ENCODE peak calls at places on chromosomes 6 and 20, in four cellular contexts. G, D, H and O are unnamed samples.

GRCh38 chr6:110566346-110567125 is 90.1 kb upstream of the SLC22A16 start:
- DNase-seq in G (no peak), D (no peak), H (no peak), O (peak)

GRCh38 chr6:45445749-45446454 is 68.2 kb upstream of the SUPT3H start:
- DNase-seq in D (no peak), H (no peak), G (peak), O (peak)

GRCh38 chr20:1888796-1889463 is 6.3 kb upstream of the SIRPA start:
- DNase-seq in D (no peak), G (peak), H (no peak), O (no peak)

GRCh38 chr6:65149841-65150240 is 557.2 kb downstream of the EYS start:
- DNase-seq in G (no peak), D (no peak), H (no peak), O (no peak)

GRCh38 chr6:21341910-21342309 is 251.6 kb upstream of the SOX4 start:
- DNase-seq in G (no peak), H (no peak), D (no peak), O (no peak)

GRCh38 chr6:78942451-78942850 is 75.1 kb downstream of the IRAK1BP1 start:
- DNase-seq in H (no peak), G (peak), D (no peak), O (no peak)

GRCh38 chr20:57013741-57014140 is 252.7 kb downstream of the BMP7 start:
- DNase-seq in H (no peak), G (peak), D (peak), O (no peak)

GRCh38 chr6:4210619-4211419 is 75.4 kb upstream of the ECI2 start:
- DNase-seq in G (peak), D (peak), H (peak), O (peak)

GRCh38 chr6:40661726-40662125 is 74.6 kb upstream of the LRFN2 start:
- DNase-seq in G (no peak), H (no peak), D (no peak), O (no peak)

GRCh38 chr6:108736832-108737231 is 111.4 kb upstream of the ARMC2 start:
- DNase-seq in G (peak), D (no peak), H (no peak), O (peak)